ENCODE peak calls at places on chromosomes 6 and 20, in nine cellular contexts. R is endothelial cell; T is CD8-positive, alpha-beta memory T cell; S is NCI-H774; L is cardiac fibroblast; U is transverse colon; H is left ventricle myocardium inferior; P is activated T-cell treated with anti-CD3 and anti-CD28 coated beads for 24 hours; N is glutamatergic neuron. B is an unnamed sample.

GRCh38 chr20:24781061-24781980 is 167.7 kb upstream of the CST7 start:
- DNase-seq in R (peak), T (no peak), S (no peak), L (peak), U (no peak), H (no peak), P (no peak), N (peak), B (no peak)

GRCh38 chr6:44263357-44264100 is 1.8 kb downstream of the NFKBIE start:
- DNase-seq in R (no peak), T (peak), S (no peak), L (peak), U (peak), H (no peak), P (no peak), N (no peak), B (peak)

GRCh38 chr6:51514396-51515051 is 572.9 kb downstream of the PKHD1 start:
- DNase-seq in R (no peak), T (no peak), S (no peak), L (no peak), U (no peak), H (no peak), P (no peak), N (no peak), B (no peak)

GRCh38 chr20:59938696-59939051 is 1.4 kb downstream of the PPP1R3D start:
- DNase-seq in R (no peak), T (no peak), S (no peak), L (peak), U (peak), H (no peak), P (no peak), N (no peak), B (peak)

GRCh38 chr20:10861086-10861485 is 187.3 kb upstream of the JAG1 start:
- DNase-seq in R (no peak), T (no peak), S (no peak), L (peak), U (no peak), H (no peak), P (no peak), N (no peak), B (no peak)

GRCh38 chr6:25279748-25280616 is 808 bp downstream of the CARMIL1 start:
- DNase-seq in R (peak), T (peak), S (no peak), L (no peak), U (peak), H (no peak), P (no peak), N (peak), B (peak)

GRCh38 chr6:143966291-143966690 is 41.8 kb downstream of the PLAGL1 start:
- DNase-seq in R (no peak), T (no peak), S (no peak), L (no peak), U (no peak), H (no peak), P (no peak), N (no peak), B (no peak)

GRCh38 chr20:21521596-21522478 is 8.0 kb upstream of the NKX2-2 start:
- DNase-seq in R (no peak), T (no peak), S (peak), L (no peak), U (no peak), H (no peak), P (no peak), N (peak), B (no peak)

GRCh38 chr6:49515485-49516146 is 15.9 kb downstream of the GLYATL3 start:
- DNase-seq in R (no peak), T (no peak), S (no peak), L (no peak), U (no peak), H (no peak), P (no peak), N (no peak), B (no peak)

GRCh38 chr20:1758765-1759164 is 101.2 kb upstream of the SIRPG start:
- DNase-seq in R (no peak), T (no peak), S (no peak), L (no peak), U (no peak), H (no peak), P (no peak), N (no peak), B (no peak)

GRCh38 chr20:50308513-50309279 is 118.1 kb downstream of the CEBPB start:
- DNase-seq in R (peak), T (no peak), S (no peak), L (peak), U (peak), H (peak), P (no peak), N (no peak), B (peak)

GRCh38 chr20:19688031-19688806 is 69.8 kb upstream of the RIN2 start:
- DNase-seq in R (peak), T (no peak), S (no peak), L (peak), U (peak), H (peak), P (no peak), N (peak), B (peak)

B was measured in colonic mucosa.